ENCODE peak calls at places on chromosomes 4 and X, in five cellular contexts. J is Peyer's patch, H is iris pigment epithelial cell, Y is breast epithelium, A is psoas muscle. X is an unnamed sample.

GRCh38 chr4:44861756-44862155 is 135.4 kb upstream of the GNPDA2 start:
- DNase-seq in J (no peak), H (no peak), Y (no peak), A (no peak), X (no peak)

GRCh38 chrX:148135738-148136137 is 154.6 kb downstream of the FMR1NB start:
- DNase-seq in J (no peak), H (peak), Y (no peak), A (no peak), X (no peak)

GRCh38 chr4:680565-680930 is 6.2 kb downstream of the MYL5 start:
- DNase-seq in J (no peak), H (no peak), Y (no peak), A (no peak), X (no peak)

GRCh38 chr4:108047199-108047598 is 57.5 kb downstream of the HADH start:
- DNase-seq in J (no peak), H (no peak), Y (no peak), A (no peak), X (no peak)

GRCh38 chr4:158302076-158302866 is 92.0 kb downstream of the TMEM144 start:
- DNase-seq in J (no peak), H (peak), Y (peak), A (no peak), X (no peak)

GRCh38 chrX:106726485-106727437 is at the start of gene RNF128:
- DNase-seq in J (peak), H (peak), Y (no peak), A (peak), X (no peak)

GRCh38 chr4:21790437-21791029 is 158.0 kb downstream of the KCNIP4 start:
- DNase-seq in J (no peak), H (peak), Y (no peak), A (no peak), X (no peak)

GRCh38 chrX:2696698-2697215 is 5.7 kb downstream of the CD99 start:
- DNase-seq in J (no peak), H (peak), Y (no peak), A (no peak), X (no peak)

GRCh38 chr4:81492596-81492995 is 20.9 kb upstream of the RASGEF1B start:
- DNase-seq in J (no peak), H (no peak), Y (no peak), A (no peak), X (no peak)

GRCh38 chr4:1566838-1567518 is 117.1 kb downstream of the FAM53A start:
- DNase-seq in J (no peak), H (no peak), Y (no peak), A (peak), X (no peak)

GRCh38 chrX:151538190-151539122 is 25.0 kb upstream of the PASD1 start:
- DNase-seq in J (no peak), H (no peak), Y (no peak), A (no peak), X (no peak)

GRCh38 chr4:148062301-148062950 is 330.5 kb downstream of the ARHGAP10 start:
- DNase-seq in J (no peak), H (no peak), Y (no peak), A (no peak), X (no peak)

GRCh38 chr4:88614058-88614457 is 21.8 kb downstream of the HERC3 start:
- DNase-seq in J (no peak), H (no peak), Y (no peak), A (no peak), X (no peak)

GRCh38 chr4:105979506-105979905 is 84.2 kb downstream of the NPNT start:
- DNase-seq in J (no peak), H (no peak), Y (no peak), A (no peak), X (no peak)

GRCh38 chrX:45992402-45993123 is 552.7 kb downstream of the ZNF674 start:
- DNase-seq in J (no peak), H (no peak), Y (no peak), A (no peak), X (no peak)

GRCh38 chrX:1564750-1565683 is 26.4 kb upstream of the AKAP17A start:
- DNase-seq in J (no peak), H (no peak), Y (no peak), A (no peak), X (peak)

GRCh38 chr4:17336524-17336941 is 175.4 kb downstream of the QDPR start:
- DNase-seq in J (no peak), H (peak), Y (no peak), A (peak), X (no peak)

GRCh38 chrX:40006025-40007017 is 91.4 kb downstream of the BCOR start:
- DNase-seq in J (peak), H (no peak), Y (no peak), A (peak), X (no peak)

GRCh38 chr4:122224348-122224747 is 72.2 kb downstream of the BLTP1 start:
- DNase-seq in J (no peak), H (peak), Y (no peak), A (no peak), X (no peak)

GRCh38 chr4:139453041-139453370 is 915 bp upstream of the RAB33B start:
- DNase-seq in J (no peak), H (peak), Y (peak), A (no peak), X (no peak)

GRCh38 chr4:1202526-1203378 is 30.4 kb upstream of the SPON2 start:
- DNase-seq in J (peak), H (no peak), Y (peak), A (peak), X (peak)

GRCh38 chr4:135277116-135277979 is 1075.8 kb upstream of the PABPC4L start:
- DNase-seq in J (no peak), H (peak), Y (no peak), A (no peak), X (no peak)

GRCh38 chrX:2327423-2327822 is 173.4 kb downstream of the DHRSX start:
- DNase-seq in J (no peak), H (no peak), Y (no peak), A (no peak), X (no peak)

GRCh38 chr4:36990108-36990872 is 254.3 kb upstream of the NWD2 start:
- DNase-seq in J (no peak), H (no peak), Y (no peak), A (no peak), X (no peak)

GRCh38 chrX:21691512-21692018 is 33.4 kb upstream of the KLHL34 start:
- DNase-seq in J (no peak), H (peak), Y (no peak), A (no peak), X (no peak)

GRCh38 chr4:7425171-7425570 is 9.6 kb downstream of the PSAPL1 start:
- DNase-seq in J (no peak), H (no peak), Y (no peak), A (no peak), X (peak)

GRCh38 chr4:86831262-86832090 is 17.7 kb downstream of the SLC10A6 start:
- DNase-seq in J (no peak), H (peak), Y (peak), A (peak), X (no peak)

GRCh38 chr4:7252510-7253340 is 60.4 kb downstream of the SORCS2 start:
- DNase-seq in J (no peak), H (no peak), Y (no peak), A (no peak), X (no peak)

GRCh38 chrX:65509400-65509799 is 25.2 kb downstream of the LAS1L start:
- DNase-seq in J (no peak), H (no peak), Y (no peak), A (no peak), X (no peak)